ENCODE peak calls at places on chromosomes 2 and 18, in ten cellular contexts. N is anterior cingulate cortex, L is ELF-1, S is brain microvascular endothelial cell, A is T-helper 2 cell, F is islet precursor cell, J is choroid plexus epithelial cell, C is H9, Y is osteoblast, E is dermis microvascular lymphatic vessel endothelial cell. D is an unnamed sample.

GRCh38 chr2:46966576-46966975 is 51.0 kb upstream of the MCFD2 start:
- DNase-seq in N (no peak), L (no peak), S (no peak), A (no peak), F (no peak), J (no peak), C (no peak), Y (no peak), E (no peak), D (no peak)

GRCh38 chr2:10742666-10743065 is 21.2 kb downstream of the ATP6V1C2 start:
- DNase-seq in N (no peak), L (no peak), S (no peak), A (no peak), F (no peak), J (no peak), C (no peak), Y (no peak), E (no peak), D (no peak)

GRCh38 chr18:3207565-3207964 is 12.2 kb downstream of the MYOM1 start:
- DNase-seq in N (no peak), L (no peak), S (no peak), A (no peak), F (peak; percentile 66), J (peak; percentile 4), C (no peak), Y (peak; percentile 79), E (no peak), D (no peak)

GRCh38 chr2:225164406-225165048 is 122.3 kb upstream of the DOCK10 start:
- DNase-seq in N (no peak), L (no peak), S (peak; percentile 12), A (no peak), F (no peak), J (peak; percentile 42), C (no peak), Y (no peak), E (no peak), D (no peak)

GRCh38 chr2:157901325-157901724 is 25.2 kb upstream of the ACVR1 start:
- DNase-seq in N (no peak), L (no peak), S (no peak), A (no peak), F (no peak), J (no peak), C (no peak), Y (no peak), E (no peak), D (no peak)

GRCh38 chr2:85694052-85695025 is at the start of gene GNLY:
- DNase-seq in N (no peak), L (no peak), S (no peak), A (no peak), F (no peak), J (no peak), C (no peak), Y (no peak), E (no peak), D (no peak)

GRCh38 chr2:241722896-241723454 is 11.5 kb upstream of the D2HGDH start:
- DNase-seq in N (no peak), L (no peak), S (no peak), A (no peak), F (no peak), J (no peak), C (no peak), Y (peak; percentile 54), E (no peak), D (no peak)

GRCh38 chr2:23427350-23427749 is 42.4 kb downstream of the KLHL29 start:
- DNase-seq in N (no peak), L (no peak), S (no peak), A (no peak), F (no peak), J (no peak), C (peak; percentile 5), Y (no peak), E (no peak), D (no peak)

GRCh38 chr2:174510583-174511189 is 23.9 kb upstream of the GPR155 start:
- DNase-seq in N (no peak), L (no peak), S (no peak), A (no peak), F (no peak), J (peak; percentile 32), C (no peak), Y (no peak), E (no peak), D (no peak)

GRCh38 chr18:28153485-28154065 is 23.4 kb downstream of the CDH2 start:
- DNase-seq in N (no peak), L (no peak), S (no peak), A (no peak), F (no peak), J (no peak), C (no peak), Y (no peak), E (no peak), D (no peak)

GRCh38 chr2:238104071-238104511 is 4.0 kb downstream of the ESPNL start:
- DNase-seq in N (no peak), L (no peak), S (no peak), A (no peak), F (peak; percentile 50), J (no peak), C (no peak), Y (peak; percentile 77), E (no peak), D (no peak)

GRCh38 chr2:46964835-46965560 is 49.4 kb upstream of the MCFD2 start:
- DNase-seq in N (no peak), L (no peak), S (peak; percentile 40), A (no peak), F (no peak), J (peak; percentile 62), C (no peak), Y (peak; percentile 78), E (peak; percentile 54), D (no peak)

GRCh38 chr18:48263913-48264506 is 145.2 kb downstream of the ZBTB7C start:
- DNase-seq in N (peak; percentile 13), L (no peak), S (no peak), A (no peak), F (no peak), J (no peak), C (no peak), Y (no peak), E (no peak), D (no peak)

GRCh38 chr2:16398487-16399043 is 267.1 kb downstream of the CYRIA start:
- DNase-seq in N (no peak), L (no peak), S (no peak), A (no peak), F (no peak), J (no peak), C (no peak), Y (no peak), E (no peak), D (no peak)

GRCh38 chr2:169513926-169514325 is 4.4 kb downstream of the KLHL41 start:
- DNase-seq in N (no peak), L (no peak), S (no peak), A (no peak), F (no peak), J (peak; percentile 60), C (no peak), Y (no peak), E (peak; percentile 17), D (no peak)

GRCh38 chr2:219522111-219523030 is 8.1 kb downstream of the ASIC4 start:
- DNase-seq in N (peak; percentile 59), L (peak; percentile 72), S (peak; percentile 44), A (no peak), F (peak; percentile 92), J (peak; percentile 44), C (peak; percentile 80), Y (peak; percentile 97), E (no peak), D (peak; percentile 37)

GRCh38 chr2:142190805-142191204 is 60.0 kb upstream of the LRP1B start:
- DNase-seq in N (no peak), L (no peak), S (peak; percentile 40), A (no peak), F (peak; percentile 51), J (peak; percentile 66), C (peak; percentile 22), Y (no peak), E (no peak), D (no peak)

GRCh38 chr18:5710676-5711075 is 166.9 kb upstream of the EPB41L3 start:
- DNase-seq in N (no peak), L (no peak), S (no peak), A (no peak), F (no peak), J (no peak), C (no peak), Y (no peak), E (no peak), D (no peak)

GRCh38 chr2:56318147-56318546 is 134.4 kb downstream of the CCDC85A start:
- DNase-seq in N (no peak), L (no peak), S (no peak), A (no peak), F (no peak), J (no peak), C (no peak), Y (no peak), E (no peak), D (no peak)

GRCh38 chr18:37552296-37552695 is 13.3 kb downstream of the CELF4 start:
- DNase-seq in N (no peak), L (no peak), S (no peak), A (no peak), F (no peak), J (no peak), C (no peak), Y (no peak), E (no peak), D (no peak)

D was measured in AG09319.